ENCODE peak calls at places on chromosomes 11 and 22, in seven cellular contexts. One of them, this sample, is unnamed.

GRCh38 chr11:11663907-11664306 is 42.1 kb upstream of the GALNT18 start:
- DNase-seq in GM23338: no peak
- DNase-seq in astrocyte: no peak
- DNase-seq in neuronal stem cell: no peak
- DNase-seq in fibroblast of lung: no peak
- DNase-seq in A549: no peak
- DNase-seq in PC-3: no peak
- DNase-seq in this sample: no peak

GRCh38 chr11:10496296-10496936 is 41.4 kb downstream of the AMPD3 start:
- DNase-seq in GM23338: no peak
- DNase-seq in astrocyte: no peak
- DNase-seq in neuronal stem cell: no peak
- DNase-seq in fibroblast of lung: no peak
- DNase-seq in A549: no peak
- DNase-seq in PC-3: no peak
- DNase-seq in this sample: no peak

GRCh38 chr11:74443071-74443864 is 24.1 kb downstream of the KCNE3 start:
- DNase-seq in GM23338: peak
- DNase-seq in astrocyte: peak
- DNase-seq in neuronal stem cell: no peak
- DNase-seq in fibroblast of lung: peak
- DNase-seq in A549: peak
- DNase-seq in PC-3: peak
- DNase-seq in this sample: peak

GRCh38 chr11:76861490-76861953 is 804 bp downstream of the ACER3 start:
- DNase-seq in GM23338: peak
- DNase-seq in astrocyte: peak
- DNase-seq in neuronal stem cell: no peak
- DNase-seq in fibroblast of lung: no peak
- DNase-seq in A549: no peak
- DNase-seq in PC-3: peak
- DNase-seq in this sample: no peak

GRCh38 chr22:38956551-38956950 is 858 bp upstream of the APOBEC3A start:
- DNase-seq in GM23338: no peak
- DNase-seq in astrocyte: no peak
- DNase-seq in neuronal stem cell: no peak
- DNase-seq in fibroblast of lung: no peak
- DNase-seq in A549: no peak
- DNase-seq in PC-3: no peak
- DNase-seq in this sample: no peak

GRCh38 chr22:22187299-22187698 is 57.3 kb upstream of the VPREB1 start:
- DNase-seq in GM23338: no peak
- DNase-seq in astrocyte: no peak
- DNase-seq in neuronal stem cell: no peak
- DNase-seq in fibroblast of lung: no peak
- DNase-seq in A549: no peak
- DNase-seq in PC-3: no peak
- DNase-seq in this sample: no peak

GRCh38 chr22:32410459-32410858 is 1.6 kb downstream of the RTCB start:
- DNase-seq in GM23338: no peak
- DNase-seq in astrocyte: no peak
- DNase-seq in neuronal stem cell: no peak
- DNase-seq in fibroblast of lung: no peak
- DNase-seq in A549: no peak
- DNase-seq in PC-3: peak
- DNase-seq in this sample: no peak

GRCh38 chr11:67674442-67674871 is at the start of gene ALDH3B2:
- DNase-seq in GM23338: no peak
- DNase-seq in astrocyte: no peak
- DNase-seq in neuronal stem cell: no peak
- DNase-seq in fibroblast of lung: no peak
- DNase-seq in A549: no peak
- DNase-seq in PC-3: peak
- DNase-seq in this sample: no peak

GRCh38 chr11:81237139-81237538 is 1496.5 kb downstream of the FAM181B start:
- DNase-seq in GM23338: peak
- DNase-seq in astrocyte: peak
- DNase-seq in neuronal stem cell: peak
- DNase-seq in fibroblast of lung: peak
- DNase-seq in A549: peak
- DNase-seq in PC-3: peak
- DNase-seq in this sample: peak

GRCh38 chr11:75495749-75496641 is 29.7 kb downstream of the GDPD5 start:
- DNase-seq in GM23338: peak
- DNase-seq in astrocyte: no peak
- DNase-seq in neuronal stem cell: no peak
- DNase-seq in fibroblast of lung: no peak
- DNase-seq in A549: peak
- DNase-seq in PC-3: peak
- DNase-seq in this sample: no peak

GRCh38 chr11:107859459-107860239 is 1.1 kb upstream of the SLC35F2 start:
- DNase-seq in GM23338: peak
- DNase-seq in astrocyte: no peak
- DNase-seq in neuronal stem cell: no peak
- DNase-seq in fibroblast of lung: no peak
- DNase-seq in A549: peak
- DNase-seq in PC-3: peak
- DNase-seq in this sample: no peak

GRCh38 chr11:42521994-42522393 is 789.8 kb upstream of the API5 start:
- DNase-seq in GM23338: no peak
- DNase-seq in astrocyte: no peak
- DNase-seq in neuronal stem cell: no peak
- DNase-seq in fibroblast of lung: peak
- DNase-seq in A549: peak
- DNase-seq in PC-3: peak
- DNase-seq in this sample: no peak

GRCh38 chr11:77457340-77457739 is 16.6 kb downstream of the PAK1 start:
- DNase-seq in GM23338: peak
- DNase-seq in astrocyte: no peak
- DNase-seq in neuronal stem cell: peak
- DNase-seq in fibroblast of lung: no peak
- DNase-seq in A549: no peak
- DNase-seq in PC-3: no peak
- DNase-seq in this sample: no peak

GRCh38 chr11:120133216-120134105 is 4.5 kb downstream of the TRIM29 start:
- DNase-seq in GM23338: no peak
- DNase-seq in astrocyte: no peak
- DNase-seq in neuronal stem cell: no peak
- DNase-seq in fibroblast of lung: no peak
- DNase-seq in A549: no peak
- DNase-seq in PC-3: no peak
- DNase-seq in this sample: no peak

GRCh38 chr11:57432714-57433163 is 5.8 kb upstream of the SLC43A3 start:
- DNase-seq in GM23338: no peak
- DNase-seq in astrocyte: peak
- DNase-seq in neuronal stem cell: no peak
- DNase-seq in fibroblast of lung: peak
- DNase-seq in A549: no peak
- DNase-seq in PC-3: peak
- DNase-seq in this sample: peak

GRCh38 chr22:25077964-25078363 is 121.7 kb upstream of the CRYBB3 start:
- DNase-seq in GM23338: no peak
- DNase-seq in astrocyte: no peak
- DNase-seq in neuronal stem cell: no peak
- DNase-seq in fibroblast of lung: no peak
- DNase-seq in A549: no peak
- DNase-seq in PC-3: no peak
- DNase-seq in this sample: no peak

GRCh38 chr22:42214625-42215415 is 55.6 kb downstream of the TCF20 start:
- DNase-seq in GM23338: no peak
- DNase-seq in astrocyte: no peak
- DNase-seq in neuronal stem cell: no peak
- DNase-seq in fibroblast of lung: no peak
- DNase-seq in A549: no peak
- DNase-seq in PC-3: no peak
- DNase-seq in this sample: no peak

GRCh38 chr11:102385053-102385976 is 38.3 kb downstream of the BIRC2 start:
- DNase-seq in GM23338: no peak
- DNase-seq in astrocyte: no peak
- DNase-seq in neuronal stem cell: no peak
- DNase-seq in fibroblast of lung: no peak
- DNase-seq in A549: no peak
- DNase-seq in PC-3: no peak
- DNase-seq in this sample: no peak

GRCh38 chr11:128520206-128520885 is 67.0 kb downstream of the ETS1 start:
- DNase-seq in GM23338: no peak
- DNase-seq in astrocyte: no peak
- DNase-seq in neuronal stem cell: no peak
- DNase-seq in fibroblast of lung: no peak
- DNase-seq in A549: no peak
- DNase-seq in PC-3: no peak
- DNase-seq in this sample: no peak

GRCh38 chr11:84398017-84398626 is 1112.0 kb upstream of the CCDC90B start:
- DNase-seq in GM23338: peak
- DNase-seq in astrocyte: peak
- DNase-seq in neuronal stem cell: no peak
- DNase-seq in fibroblast of lung: peak
- DNase-seq in A549: peak
- DNase-seq in PC-3: peak
- DNase-seq in this sample: peak

GRCh38 chr11:129292768-129293167 is 82.9 kb upstream of the BARX2 start:
- DNase-seq in GM23338: no peak
- DNase-seq in astrocyte: no peak
- DNase-seq in neuronal stem cell: no peak
- DNase-seq in fibroblast of lung: no peak
- DNase-seq in A549: no peak
- DNase-seq in PC-3: no peak
- DNase-seq in this sample: no peak

GRCh38 chr22:26702906-26703830 is 45.8 kb downstream of the MIAT start:
- DNase-seq in GM23338: no peak
- DNase-seq in astrocyte: peak
- DNase-seq in neuronal stem cell: no peak
- DNase-seq in fibroblast of lung: peak
- DNase-seq in A549: peak
- DNase-seq in PC-3: peak
- DNase-seq in this sample: peak

GRCh38 chr22:20167643-20168322 is 16.9 kb upstream of the CCDC188 start:
- DNase-seq in GM23338: no peak
- DNase-seq in astrocyte: no peak
- DNase-seq in neuronal stem cell: no peak
- DNase-seq in fibroblast of lung: no peak
- DNase-seq in A549: no peak
- DNase-seq in PC-3: no peak
- DNase-seq in this sample: no peak

GRCh38 chr22:20171288-20172037 is 20.6 kb upstream of the CCDC188 start:
- DNase-seq in GM23338: no peak
- DNase-seq in astrocyte: no peak
- DNase-seq in neuronal stem cell: no peak
- DNase-seq in fibroblast of lung: no peak
- DNase-seq in A549: no peak
- DNase-seq in PC-3: no peak
- DNase-seq in this sample: no peak

GRCh38 chr22:20170170-20170569 is 19.3 kb upstream of the CCDC188 start:
- DNase-seq in GM23338: no peak
- DNase-seq in astrocyte: no peak
- DNase-seq in neuronal stem cell: no peak
- DNase-seq in fibroblast of lung: no peak
- DNase-seq in A549: no peak
- DNase-seq in PC-3: no peak
- DNase-seq in this sample: no peak

GRCh38 chr22:20166703-20167102 is 15.8 kb upstream of the CCDC188 start:
- DNase-seq in GM23338: no peak
- DNase-seq in astrocyte: no peak
- DNase-seq in neuronal stem cell: no peak
- DNase-seq in fibroblast of lung: no peak
- DNase-seq in A549: no peak
- DNase-seq in PC-3: no peak
- DNase-seq in this sample: no peak

DNA sequence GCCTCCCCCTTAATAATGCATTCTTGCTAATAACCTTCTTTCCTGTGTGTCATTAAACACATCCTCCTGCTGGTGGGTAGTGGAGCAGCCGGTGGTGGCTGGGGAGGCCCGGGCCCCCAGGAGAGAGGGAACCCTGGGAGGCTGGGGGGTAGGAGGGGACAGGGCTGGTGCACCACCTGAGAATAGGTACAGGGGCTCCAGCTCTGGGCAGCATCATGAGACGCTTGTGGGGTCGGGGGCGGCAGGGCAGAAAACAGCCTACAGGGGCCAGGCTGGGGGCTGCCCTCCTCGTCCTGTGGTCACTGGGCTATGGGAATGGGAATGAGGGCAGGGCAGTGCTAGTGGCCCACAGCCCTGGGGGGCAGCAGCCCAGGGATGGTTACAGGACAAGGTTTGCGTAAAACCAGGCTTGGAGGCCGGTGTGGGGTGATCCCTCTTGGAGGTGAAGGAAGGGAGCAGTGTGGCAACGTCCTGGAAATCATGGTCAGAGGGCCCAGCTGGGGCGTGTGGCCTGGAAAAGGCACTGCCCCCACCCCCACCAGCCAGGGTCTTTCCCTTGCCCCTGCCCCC is 18.5 kb upstream of the CCDC188 start:
- DNase-seq in GM23338: no peak
- DNase-seq in astrocyte: no peak
- DNase-seq in neuronal stem cell: no peak
- DNase-seq in fibroblast of lung: no peak
- DNase-seq in A549: no peak
- DNase-seq in PC-3: peak
- DNase-seq in this sample: no peak
- H3K4me2 ChIP-seq in GM23338: no peak
- H3K4me2 ChIP-seq in astrocyte: no peak
- H3K4me2 ChIP-seq in neuronal stem cell: no peak
- H3K4me2 ChIP-seq in fibroblast of lung: no peak
- H3K4me2 ChIP-seq in A549: no peak
- H3K4me2 ChIP-seq in PC-3: no peak
- H3K4me2 ChIP-seq in this sample: no peak

DNA sequence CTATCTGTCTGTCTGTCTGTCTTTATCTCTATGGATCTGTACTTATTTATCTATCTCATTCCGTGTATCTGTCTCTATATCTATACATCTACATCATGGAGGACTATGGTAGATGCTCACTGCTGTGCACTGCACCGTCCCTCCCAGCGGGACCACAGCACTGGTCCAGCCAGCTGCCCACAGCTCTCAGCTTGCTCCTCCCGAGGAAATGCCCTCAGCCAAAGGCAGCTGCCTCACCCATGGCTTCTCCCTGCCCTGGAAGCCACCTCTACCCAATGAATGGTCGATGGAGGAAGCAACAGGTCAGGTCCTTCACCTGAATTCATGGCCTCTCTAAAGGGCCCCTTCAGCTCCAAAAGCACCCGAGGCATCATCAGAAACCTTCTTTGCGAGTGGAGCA is 14.7 kb upstream of the CD81 start:
- DNase-seq in GM23338: no peak
- DNase-seq in astrocyte: no peak
- DNase-seq in neuronal stem cell: no peak
- DNase-seq in fibroblast of lung: no peak
- DNase-seq in A549: no peak
- DNase-seq in PC-3: no peak
- DNase-seq in this sample: no peak
- H3K4me2 ChIP-seq in GM23338: no peak
- H3K4me2 ChIP-seq in astrocyte: no peak
- H3K4me2 ChIP-seq in neuronal stem cell: no peak
- H3K4me2 ChIP-seq in fibroblast of lung: no peak
- H3K4me2 ChIP-seq in A549: no peak
- H3K4me2 ChIP-seq in PC-3: no peak
- H3K4me2 ChIP-seq in this sample: no peak

GRCh38 chr11:114447892-114448291 is 8.6 kb downstream of the REXO2 start:
- DNase-seq in GM23338: no peak
- DNase-seq in astrocyte: peak
- DNase-seq in neuronal stem cell: no peak
- DNase-seq in fibroblast of lung: peak
- DNase-seq in A549: no peak
- DNase-seq in PC-3: no peak
- DNase-seq in this sample: peak
- H3K4me2 ChIP-seq in GM23338: no peak
- H3K4me2 ChIP-seq in astrocyte: peak
- H3K4me2 ChIP-seq in neuronal stem cell: no peak
- H3K4me2 ChIP-seq in fibroblast of lung: no peak
- H3K4me2 ChIP-seq in A549: no peak
- H3K4me2 ChIP-seq in PC-3: no peak
- H3K4me2 ChIP-seq in this sample: peak

GRCh38 chr22:20890975-20891374 is 26.2 kb upstream of the CRKL start:
- DNase-seq in GM23338: no peak
- DNase-seq in astrocyte: no peak
- DNase-seq in neuronal stem cell: no peak
- DNase-seq in fibroblast of lung: no peak
- DNase-seq in A549: no peak
- DNase-seq in PC-3: no peak
- DNase-seq in this sample: no peak
- H3K4me2 ChIP-seq in GM23338: no peak
- H3K4me2 ChIP-seq in astrocyte: no peak
- H3K4me2 ChIP-seq in neuronal stem cell: no peak
- H3K4me2 ChIP-seq in fibroblast of lung: no peak
- H3K4me2 ChIP-seq in A549: no peak
- H3K4me2 ChIP-seq in PC-3: no peak
- H3K4me2 ChIP-seq in this sample: no peak